ENCODE peak calls at places on chromosomes 4 and X, in nine cellular contexts. U, P, D, L, T, X, R, W and B are unnamed samples.

GRCh38 chr4:84279678-84280077 is 219.4 kb downstream of the NKX6-1 start:
- DNase-seq in R (no peak), T (no peak), L (no peak), X (no peak), P (no peak), D (no peak), U (no peak), W (no peak), B (no peak)

GRCh38 chrX:8755116-8755515 is 23.2 kb upstream of the ANOS1 start:
- DNase-seq in X (no peak), P (no peak), L (no peak), D (no peak), T (no peak), W (peak; percentile 70), U (no peak), R (no peak), B (no peak)

GRCh38 chrX:123731258-123731986 is 1.4 kb downstream of the THOC2 start:
- DNase-seq in U (peak; percentile 37), D (no peak), X (no peak), P (no peak), L (no peak), T (no peak), W (no peak), R (peak; percentile 39), B (no peak)

GRCh38 chr4:72451349-72451748 is 117.7 kb downstream of the ADAMTS3 start:
- DNase-seq in X (no peak), U (no peak), D (no peak), R (peak; percentile 23), L (no peak), T (no peak), P (peak; percentile 21), W (no peak), B (no peak)

GRCh38 chrX:95675011-95675410 is 1009.6 kb upstream of the DIAPH2 start:
- DNase-seq in L (no peak), X (no peak), T (no peak), W (no peak), P (no peak), R (no peak), U (no peak), D (no peak), B (no peak)

GRCh38 chr4:99468891-99469290 is 33.7 kb upstream of the ADH7 start:
- DNase-seq in R (no peak), P (no peak), D (no peak), X (no peak), T (no peak), U (no peak), W (no peak), L (no peak), B (no peak)

GRCh38 chr4:176778063-176778462 is 14.7 kb downstream of the VEGFC start:
- DNase-seq in U (no peak), D (no peak), T (peak; percentile 40), L (no peak), X (no peak), R (no peak), P (no peak), W (no peak), B (no peak)

GRCh38 chrX:130552444-130553073 is 150.8 kb downstream of the RBMX2 start:
- DNase-seq in W (no peak), X (no peak), P (no peak), T (no peak), U (no peak), R (no peak), L (no peak), D (no peak), B (no peak)

GRCh38 chrX:40853004-40853815 is 117.9 kb upstream of the MED14 start:
- DNase-seq in D (no peak), R (no peak), P (no peak), L (no peak), W (no peak), U (no peak), X (no peak), T (no peak), B (no peak)

GRCh38 chr4:2636331-2636730 is 99.9 kb downstream of the FAM193A start:
- DNase-seq in U (no peak), W (no peak), L (no peak), T (no peak), P (no peak), D (no peak), X (no peak), R (no peak), B (no peak)

GRCh38 chr4:70178075-70178660 is 17.4 kb upstream of the ODAM start:
- DNase-seq in L (no peak), R (no peak), W (no peak), D (no peak), P (no peak), U (no peak), X (peak; percentile 33), T (no peak), B (no peak)

GRCh38 chr4:184447664-184448063 is 26.7 kb downstream of the IRF2 start:
- DNase-seq in X (peak; percentile 69), W (peak; percentile 86), R (no peak), T (no peak), P (no peak), L (no peak), U (no peak), D (no peak), B (no peak)

GRCh38 chr4:127141857-127142256 is 490.9 kb upstream of the INTU start:
- DNase-seq in R (no peak), D (no peak), X (no peak), L (no peak), T (peak; percentile 6), W (no peak), U (no peak), P (no peak), B (no peak)

GRCh38 chr4:86593726-86594558 is at the start of gene PTPN13:
- DNase-seq in X (peak; percentile 100), U (peak; percentile 98), P (peak; percentile 91), D (peak; percentile 98), W (peak; percentile 100), R (peak; percentile 99), T (peak; percentile 99), L (peak; percentile 39), B (peak; percentile 92)

GRCh38 chr4:113031212-113031611 is 18.2 kb upstream of the ANK2 start:
- DNase-seq in U (no peak), D (no peak), L (no peak), X (no peak), W (no peak), R (no peak), P (no peak), T (no peak), B (no peak)

GRCh38 chr4:76449362-76449767 is 14.3 kb downstream of the SHROOM3 start:
- DNase-seq in R (no peak), X (no peak), W (no peak), L (no peak), D (no peak), T (no peak), P (no peak), U (no peak), B (no peak)

GRCh38 chr4:98626350-98626749 is 32.1 kb downstream of the TSPAN5 start:
- DNase-seq in W (peak; percentile 84), R (peak; percentile 45), L (no peak), T (peak; percentile 93), X (peak; percentile 70), U (no peak), D (peak; percentile 91), P (peak; percentile 31), B (no peak)

GRCh38 chr4:55528495-55528894 is 18.2 kb downstream of the CLOCK start:
- DNase-seq in L (no peak), T (no peak), X (no peak), W (no peak), D (no peak), P (no peak), U (no peak), R (no peak), B (no peak)

GRCh38 chr4:41199788-41200187 is 14.6 kb downstream of the APBB2 start:
- DNase-seq in D (no peak), U (no peak), R (no peak), P (no peak), L (no peak), W (no peak), T (no peak), X (no peak), B (no peak)

GRCh38 chr4:167826281-167826680 is 266.1 kb upstream of the ANXA10 start:
- DNase-seq in P (no peak), D (no peak), X (no peak), U (no peak), R (no peak), W (no peak), T (no peak), L (no peak), B (no peak)

GRCh38 chr4:133131829-133132485 is 17.1 kb upstream of the PCDH10 start:
- DNase-seq in U (no peak), R (no peak), W (no peak), T (no peak), X (no peak), P (no peak), L (no peak), D (no peak), B (no peak)

GRCh38 chr4:133136833-133137232 is 12.3 kb upstream of the PCDH10 start:
- DNase-seq in L (no peak), U (no peak), R (no peak), W (no peak), X (no peak), P (no peak), D (no peak), T (no peak), B (no peak)

DNA sequence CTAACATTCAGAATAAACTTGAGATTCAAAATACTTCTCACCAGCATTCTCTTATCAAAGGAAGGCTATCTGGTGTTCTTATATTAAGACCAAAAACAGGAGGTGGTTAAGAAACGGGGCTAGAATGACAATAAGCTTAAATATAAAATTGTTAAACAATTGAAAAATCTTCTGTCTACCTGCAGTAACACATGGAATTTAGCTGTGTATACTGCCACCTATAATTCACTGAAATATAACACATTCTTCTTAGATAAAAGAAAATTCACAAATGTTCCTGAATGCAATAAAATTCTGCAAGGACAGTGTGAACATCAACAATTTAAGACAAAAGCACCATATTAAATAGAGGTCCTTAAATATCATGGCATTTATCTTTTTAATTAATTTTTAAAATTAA is 11.5 kb upstream of the PCDH10 start:
- DNase-seq in L (no peak), D (no peak), W (no peak), R (no peak), T (no peak), P (no peak), U (no peak), X (no peak), B (no peak)
- TF ChIP-seq CTCF in L (no peak), D (no peak), W (no peak), R (no peak), T (no peak), P (no peak), U (no peak), X (no peak), B (no peak)

GRCh38 chr4:52588097-52588496 is 71.0 kb downstream of the USP46 start:
- DNase-seq in P (peak; percentile 40), D (peak; percentile 74), U (no peak), W (peak; percentile 88), L (no peak), X (peak; percentile 73), R (peak; percentile 46), T (no peak), B (no peak)
- TF ChIP-seq CTCF in P (peak; percentile 60), D (peak; percentile 26), U (no peak), W (peak; percentile 83), L (peak; percentile 11), X (peak; percentile 76), R (no peak), T (peak; percentile 39), B (no peak)

GRCh38 chr4:39255266-39255665 is 72.9 kb downstream of the WDR19 start:
- DNase-seq in T (peak; percentile 60), X (no peak), P (no peak), W (no peak), U (no peak), R (no peak), D (no peak), L (no peak), B (no peak)
- TF ChIP-seq CTCF in T (no peak), X (peak; percentile 38), P (no peak), W (peak; percentile 35), U (no peak), R (no peak), D (no peak), L (no peak), B (no peak)

GRCh38 chrX:153635788-153636668 is 11.0 kb upstream of the DUSP9 start:
- DNase-seq in R (no peak), U (no peak), T (no peak), X (peak; percentile 86), D (no peak), P (no peak), W (peak; percentile 92), L (no peak), B (no peak)
- TF ChIP-seq CTCF in R (no peak), U (no peak), T (peak; percentile 28), X (peak; percentile 72), D (no peak), P (no peak), W (peak; percentile 74), L (peak; percentile 26), B (peak; percentile 30)